ENCODE peak calls at places on chromosomes 1 and 21, in four cellular contexts. V is lower lobe of right lung; C is CD8-positive, alpha-beta memory T cell; H is A549. B is an unnamed sample.

GRCh38 chr1:116168277-116169032 is 57.3 kb downstream of the MAB21L3 start:
- DNase-seq in V (peak; percentile 91), C (peak; percentile 81), H (peak; percentile 48), B (peak; percentile 90)

GRCh38 chr1:18981242-18981641 is 24.8 kb upstream of the IFFO2 start:
- DNase-seq in H (no peak), V (no peak), C (no peak), B (no peak)

GRCh38 chr1:236079703-236080245 is 14.9 kb upstream of the NID1 start:
- DNase-seq in C (no peak), V (no peak), H (no peak), B (no peak)

GRCh38 chr21:23801292-23801691 is 1806.0 kb downstream of the MRPL39 start:
- DNase-seq in C (no peak), V (no peak), H (no peak), B (no peak)

GRCh38 chr1:1344672-1345361 is 4.4 kb downstream of the DVL1 start:
- DNase-seq in V (no peak), C (no peak), H (peak; percentile 83), B (no peak)

GRCh38 chr1:194026422-194026821 is 840.0 kb upstream of the B3GALT2 start:
- DNase-seq in C (no peak), H (no peak), V (no peak), B (no peak)

GRCh38 chr21:38787461-38788274 is 18.1 kb upstream of the ETS2 start:
- DNase-seq in C (no peak), H (peak; percentile 90), V (no peak), B (no peak)

GRCh38 chr1:108816049-108816882 is 40.6 kb downstream of the AKNAD1 start:
- DNase-seq in C (no peak), H (peak; percentile 44), V (peak; percentile 55), B (peak; percentile 93)

GRCh38 chr1:200780545-200781444 is 42.1 kb downstream of the CAMSAP2 start:
- DNase-seq in V (no peak), C (no peak), H (no peak), B (no peak)

GRCh38 chr1:1118011-1118892 is 2.4 kb upstream of the C1orf159 start:
- DNase-seq in H (no peak), C (no peak), V (peak; percentile 49), B (peak; percentile 61)

GRCh38 chr1:204929487-204930185 is 59.0 kb downstream of the NFASC start:
- DNase-seq in H (no peak), V (no peak), C (no peak), B (peak; percentile 27)

GRCh38 chr1:46996659-46997281 is 26.7 kb upstream of the CYP4X1 start:
- DNase-seq in C (no peak), V (no peak), H (no peak), B (no peak)

GRCh38 chr21:38811257-38811656 is 5.5 kb downstream of the ETS2 start:
- DNase-seq in H (peak; percentile 35), C (no peak), V (no peak), B (no peak)

GRCh38 chr1:67853704-67854103 is 20.4 kb upstream of the GNG12 start:
- DNase-seq in H (peak; percentile 83), C (no peak), V (peak; percentile 48), B (no peak)

GRCh38 chr1:87091425-87091824 is 177.0 kb downstream of the HS2ST1 start:
- DNase-seq in V (no peak), H (no peak), C (no peak), B (no peak)

GRCh38 chr1:59071289-59071688 is 225.6 kb upstream of the FGGY start:
- DNase-seq in V (no peak), H (no peak), C (peak; percentile 12), B (no peak)

GRCh38 chr1:202122639-202123335 is at the start of gene GPR37L1:
- DNase-seq in H (peak; percentile 75), C (no peak), V (peak; percentile 76), B (no peak)

GRCh38 chr1:209880051-209880450 is 52.3 kb downstream of the UTP25 start:
- DNase-seq in V (no peak), H (no peak), C (no peak), B (no peak)

GRCh38 chr1:90835661-90836344 is 118.7 kb upstream of the BARHL2 start:
- DNase-seq in V (no peak), C (no peak), H (no peak), B (peak; percentile 65)

GRCh38 chr1:90834354-90835171 is 117.5 kb upstream of the BARHL2 start:
- DNase-seq in V (no peak), H (no peak), C (no peak), B (no peak)

GRCh38 chr1:90831910-90832309 is 114.8 kb upstream of the BARHL2 start:
- DNase-seq in C (no peak), V (no peak), H (no peak), B (no peak)

GRCh38 chr1:90835172-90835660 is 118.1 kb upstream of the BARHL2 start:
- DNase-seq in H (no peak), V (no peak), C (no peak), B (no peak)

DNA sequence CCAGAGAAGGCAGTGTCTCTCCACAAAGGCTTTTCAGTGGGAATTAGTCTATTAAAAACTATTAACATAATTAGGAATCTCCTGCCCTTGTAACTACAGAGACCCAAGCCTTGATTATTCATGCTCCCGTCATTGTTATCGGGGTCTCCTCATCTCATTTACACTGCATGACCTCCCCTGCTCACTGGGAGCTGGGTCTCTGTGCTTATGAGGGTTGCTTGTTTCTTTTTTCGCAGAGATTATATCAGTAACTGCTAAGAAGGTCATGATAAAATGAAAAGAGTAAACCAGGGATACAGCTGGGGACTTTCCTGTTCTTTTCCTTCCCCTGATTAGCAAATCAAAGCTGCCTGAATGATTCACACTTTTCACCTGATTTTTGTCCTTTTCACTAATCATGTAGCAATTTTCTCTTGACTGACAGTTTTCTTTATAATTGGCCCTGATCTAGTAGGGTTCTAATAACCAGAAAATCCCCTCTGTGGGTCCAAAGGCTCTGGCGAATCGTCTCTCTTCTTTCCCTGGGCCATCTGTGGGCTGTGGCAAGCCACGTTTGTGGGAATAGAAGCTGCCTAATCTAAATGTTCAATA is 116.5 kb upstream of the BARHL2 start:
- DNase-seq in C (no peak), V (no peak), H (no peak), B (no peak)
- H3K4me1 ChIP-seq in C (peaks cover 14% of the 10 kb centered on the region), V (peaks cover 21% of the 10 kb centered on the region), H (no peaks in the 10 kb centered on the region), B (peaks cover 21% of the 10 kb centered on the region)

GRCh38 chr1:54371038-54371935 is 34.9 kb downstream of the SSBP3 start:
- DNase-seq in V (no peak), C (no peak), H (no peak), B (no peak)
- H3K4me1 ChIP-seq in V (peaks cover 30% of the 10 kb centered on the region), C (peaks cover 33% of the 10 kb centered on the region), H (no peaks in the 10 kb centered on the region), B (no peaks in the 10 kb centered on the region)

DNA sequence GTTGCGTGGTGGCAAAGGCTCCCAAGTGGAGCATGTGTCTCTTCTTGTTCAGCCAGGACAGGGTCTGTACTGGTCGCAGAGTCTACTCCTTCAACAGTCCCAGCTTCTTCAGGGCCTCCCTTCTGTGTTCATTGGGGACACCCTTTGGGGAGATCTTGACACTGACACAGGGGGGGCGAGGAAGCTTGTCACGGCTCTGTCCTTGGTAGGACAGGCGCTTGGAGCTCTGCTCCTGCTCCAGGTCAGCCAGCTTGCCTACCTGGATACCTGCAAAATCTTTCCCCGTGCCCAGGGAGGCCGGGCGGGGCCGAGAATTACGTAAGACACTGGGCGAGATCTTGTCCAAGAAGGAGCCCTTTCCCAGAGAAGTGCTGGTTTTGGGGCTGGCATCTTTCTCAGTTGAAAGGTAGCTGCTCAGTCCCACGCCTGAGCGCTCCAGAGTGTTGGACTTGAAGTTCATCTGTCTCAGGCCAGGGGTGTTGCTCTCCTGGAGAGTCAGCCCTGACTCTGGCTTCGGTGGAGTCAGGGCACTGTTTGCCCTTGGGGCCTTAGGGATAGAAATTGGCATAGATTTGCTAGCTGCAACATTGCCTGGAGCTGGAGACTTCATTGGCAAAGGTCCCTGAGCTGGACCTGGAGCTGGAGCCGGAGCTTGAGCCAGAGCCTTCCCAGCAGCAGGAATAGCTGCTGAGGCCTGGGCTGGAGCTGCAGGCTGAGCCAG is 10.5 kb downstream of the C1orf116 start:
- DNase-seq in C (no peak), V (peak; percentile 53), H (no peak), B (no peak)
- H3K4me1 ChIP-seq in C (no peaks in the 10 kb centered on the region), V (peaks cover 67% of the 10 kb centered on the region), H (peaks cover 83% of the 10 kb centered on the region), B (no peaks in the 10 kb centered on the region)

GRCh38 chr1:213999732-214000131 is 12.0 kb downstream of the PROX1 start:
- DNase-seq in C (no peak), H (no peak), V (no peak), B (no peak)

GRCh38 chr1:213996320-213997022 is 8.7 kb downstream of the PROX1 start:
- DNase-seq in H (no peak), V (no peak), C (no peak), B (no peak)

GRCh38 chr1:213997031-213997771 is 9.4 kb downstream of the PROX1 start:
- DNase-seq in V (no peak), C (no peak), H (no peak), B (no peak)

GRCh38 chr1:213995603-213996002 is 7.8 kb downstream of the PROX1 start:
- DNase-seq in V (no peak), H (no peak), C (no peak), B (no peak)

DNA sequence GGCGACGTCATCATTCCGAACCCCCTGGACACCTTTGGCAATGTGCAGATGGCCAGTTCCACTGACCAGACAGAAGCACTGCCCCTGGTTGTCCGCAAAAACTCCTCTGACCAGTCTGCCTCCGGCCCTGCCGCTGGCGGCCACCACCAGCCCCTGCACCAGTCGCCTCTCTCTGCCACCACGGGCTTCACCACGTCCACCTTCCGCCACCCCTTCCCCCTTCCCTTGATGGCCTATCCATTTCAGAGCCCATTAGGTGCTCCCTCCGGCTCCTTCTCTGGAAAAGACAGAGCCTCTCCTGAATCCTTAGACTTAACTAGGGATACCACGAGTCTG is 10.0 kb downstream of the PROX1 start:
- DNase-seq in V (no peak), C (no peak), H (no peak), B (no peak)
- H3K4me1 ChIP-seq in V (no peaks in the 10 kb centered on the region), C (no peaks in the 10 kb centered on the region), H (no peaks in the 10 kb centered on the region), B (no peaks in the 10 kb centered on the region)

DNA sequence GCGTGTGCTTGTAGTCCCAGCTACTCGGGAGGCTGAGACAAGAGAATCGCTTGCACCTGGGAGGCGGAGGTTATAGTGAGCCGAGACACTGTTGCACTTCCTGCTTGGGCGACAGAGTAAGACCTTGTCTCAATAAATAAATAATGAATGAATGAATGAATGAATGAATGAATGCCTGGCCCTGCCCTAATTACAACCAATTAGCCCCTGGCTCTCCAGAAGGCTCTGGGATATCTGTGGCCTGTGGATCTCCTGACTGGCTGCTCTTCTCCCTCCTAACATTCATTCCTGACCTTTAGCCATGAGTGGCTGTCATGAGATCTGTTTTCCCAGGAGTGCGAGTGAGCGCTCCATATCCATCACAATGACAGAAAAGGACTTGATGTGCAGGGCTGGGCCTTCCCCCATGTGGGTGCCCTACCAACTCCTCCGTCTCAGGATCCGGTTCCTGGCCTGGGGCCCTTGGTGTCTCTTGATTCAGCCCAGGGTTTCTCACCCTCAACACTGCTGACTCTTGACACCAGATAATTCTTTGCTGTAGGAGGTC is 243.6 kb upstream of the TMEM51 start:
- DNase-seq in C (no peak), H (no peak), V (no peak), B (no peak)
- H3K4me1 ChIP-seq in C (no peaks in the 10 kb centered on the region), H (no peaks in the 10 kb centered on the region), V (peaks cover 7% of the 10 kb centered on the region), B (no peaks in the 10 kb centered on the region)

GRCh38 chr1:226677121-226678020 is 61.7 kb downstream of the ITPKB start:
- DNase-seq in H (peak; percentile 20), C (peak; percentile 82), V (no peak), B (peak; percentile 97)
- H3K4me1 ChIP-seq in H (peaks cover 11% of the 10 kb centered on the region), C (peaks cover 98% of the 10 kb centered on the region), V (peaks cover 90% of the 10 kb centered on the region), B (peaks cover 93% of the 10 kb centered on the region)

DNA sequence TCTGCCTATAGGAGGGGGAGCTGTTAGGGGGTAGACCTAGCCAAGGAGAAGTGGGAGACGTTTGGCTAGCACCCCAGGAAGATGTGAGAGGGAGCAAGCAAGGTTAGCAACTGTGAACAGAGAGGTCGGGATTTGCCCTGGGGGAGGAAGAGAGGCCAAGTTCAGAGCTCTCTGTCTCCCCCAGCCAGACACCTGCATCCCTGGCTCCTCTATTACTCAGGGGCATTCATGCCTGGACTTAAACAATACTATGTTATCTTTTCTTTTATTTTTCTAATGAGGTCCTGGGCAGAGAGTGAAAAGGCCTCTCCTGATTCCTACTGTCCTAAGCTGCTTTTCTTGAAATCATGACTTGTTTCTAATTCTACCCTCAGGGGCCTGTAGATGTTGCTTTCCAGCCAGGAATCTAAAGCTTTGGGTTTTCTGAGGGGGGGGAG is 2.4 kb downstream of the BTG2 start:
- DNase-seq in V (no peak), C (no peak), H (no peak), B (no peak)
- H3K4me1 ChIP-seq in V (peaks cover 62% of the 10 kb centered on the region), C (peaks cover 59% of the 10 kb centered on the region), H (peaks cover 24% of the 10 kb centered on the region), B (peaks cover 44% of the 10 kb centered on the region)